ENCODE peak calls at places on chromosomes 5 and 9, in nine cellular contexts. U is dorsolateral prefrontal cortex, T is ovary, W is tibial artery, E is pancreas, C is H1, D is IMR-90, J is cardiac muscle cell, O is breast epithelium. I is an unnamed sample.

GRCh38 chr9:134995792-134996120 is 78.0 kb upstream of the FCN1 start:
- DNase-seq in U (no peak), T (no peak), W (peak), E (no peak), C (no peak), D (no peak), J (no peak), O (no peak), I (no peak)

GRCh38 chr5:4906821-4907220 is 233.3 kb upstream of the ADAMTS16 start:
- DNase-seq in U (peak), T (peak), W (no peak), E (no peak), C (no peak), D (no peak), J (no peak), O (no peak), I (no peak)

GRCh38 chr5:161535762-161536161 is 10.8 kb downstream of the GABRB2 start:
- DNase-seq in U (no peak), T (no peak), W (no peak), E (no peak), C (no peak), D (no peak), J (peak), O (no peak), I (no peak)

GRCh38 chr5:168295574-168296201 is 4.2 kb downstream of the WWC1 start:
- DNase-seq in U (no peak), T (no peak), W (no peak), E (peak), C (no peak), D (peak), J (peak), O (peak), I (no peak)

GRCh38 chr5:65299841-65300240 is 181.9 kb downstream of the ADAMTS6 start:
- DNase-seq in U (no peak), T (no peak), W (no peak), E (no peak), C (no peak), D (peak), J (no peak), O (no peak), I (no peak)

GRCh38 chr5:113232246-113232645 is 202.5 kb downstream of the TSSK1B start:
- DNase-seq in U (no peak), T (no peak), W (no peak), E (no peak), C (peak), D (no peak), J (no peak), O (no peak), I (no peak)

GRCh38 chr9:38008168-38009034 is 60.6 kb downstream of the SHB start:
- DNase-seq in U (no peak), T (no peak), W (no peak), E (no peak), C (no peak), D (peak), J (no peak), O (peak), I (no peak)

GRCh38 chr5:159825551-159826051 is 90.7 kb upstream of the ADRA1B start:
- DNase-seq in U (no peak), T (no peak), W (no peak), E (no peak), C (no peak), D (no peak), J (no peak), O (no peak), I (no peak)

GRCh38 chr5:95620870-95621838 is 1.3 kb downstream of the GPR150 start:
- DNase-seq in U (peak), T (no peak), W (peak), E (peak), C (peak), D (no peak), J (peak), O (no peak), I (no peak)

GRCh38 chr5:26009742-26010141 is 1028.6 kb downstream of the CDH9 start:
- DNase-seq in U (no peak), T (no peak), W (no peak), E (no peak), C (peak), D (no peak), J (peak), O (no peak), I (no peak)

GRCh38 chr5:79774171-79774854 is 84.7 kb downstream of the CMYA5 start:
- DNase-seq in U (no peak), T (no peak), W (no peak), E (no peak), C (peak), D (peak), J (peak), O (no peak), I (peak)

GRCh38 chr9:132243156-132244074 is 81.6 kb downstream of the NTNG2 start:
- DNase-seq in U (no peak), T (no peak), W (no peak), E (peak), C (no peak), D (peak), J (no peak), O (no peak), I (no peak)

GRCh38 chr9:134930404-134930803 is 12.7 kb upstream of the FCN1 start:
- DNase-seq in U (no peak), T (no peak), W (no peak), E (no peak), C (no peak), D (no peak), J (no peak), O (no peak), I (no peak)

GRCh38 chr9:33140406-33141360 is 26.5 kb downstream of the B4GALT1 start:
- DNase-seq in U (no peak), T (peak), W (peak), E (no peak), C (no peak), D (no peak), J (no peak), O (no peak), I (no peak)

GRCh38 chr9:33139421-33140228 is 27.5 kb downstream of the B4GALT1 start:
- DNase-seq in U (peak), T (peak), W (peak), E (peak), C (no peak), D (peak), J (peak), O (peak), I (peak)

GRCh38 chr9:33138768-33139167 is 28.4 kb downstream of the B4GALT1 start:
- DNase-seq in U (no peak), T (no peak), W (peak), E (no peak), C (no peak), D (no peak), J (no peak), O (no peak), I (no peak)

GRCh38 chr9:33143241-33143642 is 23.9 kb downstream of the B4GALT1 start:
- DNase-seq in U (no peak), T (peak), W (peak), E (no peak), C (no peak), D (peak), J (no peak), O (no peak), I (no peak)

GRCh38 chr9:33142531-33142930 is 24.6 kb downstream of the B4GALT1 start:
- DNase-seq in U (no peak), T (no peak), W (peak), E (no peak), C (no peak), D (no peak), J (no peak), O (no peak), I (no peak)
- H3K4me3 ChIP-seq in U (no peak), T (no peak), W (no peak), E (no peak), C (no peak), D (no peak), J (no peak), O (no peak), I (no peak)

GRCh38 chr9:90165281-90165680 is 477.3 kb downstream of the DIRAS2 start:
- DNase-seq in U (no peak), T (no peak), W (no peak), E (no peak), C (no peak), D (no peak), J (no peak), O (no peak), I (no peak)

GRCh38 chr9:90167920-90168319 is 474.7 kb downstream of the DIRAS2 start:
- DNase-seq in U (no peak), T (no peak), W (no peak), E (no peak), C (no peak), D (no peak), J (no peak), O (no peak), I (no peak)

GRCh38 chr9:90162326-90162725 is 480.3 kb downstream of the DIRAS2 start:
- DNase-seq in U (no peak), T (no peak), W (no peak), E (no peak), C (no peak), D (no peak), J (no peak), O (no peak), I (no peak)

DNA sequence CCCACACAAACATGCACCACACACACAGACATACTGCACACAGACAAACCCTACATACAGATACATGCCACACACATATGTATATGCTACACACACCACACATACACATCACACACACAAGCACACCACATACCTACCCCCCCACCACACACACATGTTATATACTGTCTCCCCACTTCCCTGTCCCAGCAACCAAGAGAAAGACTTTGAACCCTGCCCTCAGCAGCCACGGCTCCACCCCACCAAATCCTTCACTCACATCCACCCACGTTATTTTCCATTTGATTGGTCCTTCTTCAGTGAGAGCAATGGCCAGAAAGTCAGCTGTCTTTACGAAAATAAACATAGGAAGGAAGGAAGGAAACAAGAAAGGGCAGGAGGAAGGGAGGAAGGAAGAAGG is 479.8 kb downstream of the DIRAS2 start:
- DNase-seq in U (no peak), T (no peak), W (no peak), E (no peak), C (no peak), D (no peak), J (no peak), O (no peak), I (no peak)
- H3K4me3 ChIP-seq in U (no peak), T (no peak), W (no peak), E (no peak), C (no peak), D (no peak), J (no peak), O (no peak), I (no peak)

GRCh38 chr5:777756-778161 is 6.8 kb downstream of the ZDHHC11B start:
- DNase-seq in U (no peak), T (peak), W (no peak), E (no peak), C (no peak), D (no peak), J (no peak), O (no peak), I (no peak)
- H3K4me3 ChIP-seq in U (no peak), T (no peak), W (no peak), E (no peak), C (no peak), D (no peak), J (no peak), O (peak), I (no peak)

DNA sequence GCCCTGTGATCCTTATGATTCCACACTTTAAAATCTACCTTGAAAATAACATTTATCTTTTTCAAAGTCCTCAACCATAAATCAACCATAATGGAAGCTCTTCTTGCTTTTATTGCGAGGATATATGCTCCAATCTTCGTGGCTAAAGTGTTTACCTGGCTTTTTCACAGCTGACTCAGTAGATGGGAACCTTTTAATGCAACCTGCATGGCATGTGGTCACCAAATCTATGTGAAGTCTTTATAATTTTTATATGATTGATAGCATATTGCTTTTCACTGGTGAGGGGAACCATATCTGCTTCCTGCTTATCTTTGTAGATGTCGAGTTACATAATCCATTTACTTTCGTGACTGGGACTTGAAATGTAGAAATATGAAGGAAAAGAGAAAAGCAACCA is 47.1 kb upstream of the TLX3 start:
- DNase-seq in U (no peak), T (no peak), W (no peak), E (no peak), C (no peak), D (no peak), J (no peak), O (no peak), I (no peak)
- H3K4me3 ChIP-seq in U (no peak), T (no peak), W (no peak), E (no peak), C (no peak), D (no peak), J (no peak), O (no peak), I (no peak)

GRCh38 chr5:123754903-123755302 is 242.9 kb downstream of the CSNK1G3 start:
- DNase-seq in U (peak), T (no peak), W (no peak), E (no peak), C (no peak), D (peak), J (peak), O (no peak), I (no peak)

GRCh38 chr5:123754167-123754840 is 242.3 kb downstream of the CSNK1G3 start:
- DNase-seq in U (peak), T (no peak), W (no peak), E (no peak), C (no peak), D (peak), J (no peak), O (no peak), I (no peak)

GRCh38 chr5:123753349-123754166 is 241.6 kb downstream of the CSNK1G3 start:
- DNase-seq in U (no peak), T (no peak), W (no peak), E (no peak), C (no peak), D (no peak), J (no peak), O (no peak), I (no peak)

GRCh38 chr5:123756325-123756664 is 244.3 kb downstream of the CSNK1G3 start:
- DNase-seq in U (no peak), T (no peak), W (no peak), E (no peak), C (no peak), D (no peak), J (no peak), O (no peak), I (no peak)

DNA sequence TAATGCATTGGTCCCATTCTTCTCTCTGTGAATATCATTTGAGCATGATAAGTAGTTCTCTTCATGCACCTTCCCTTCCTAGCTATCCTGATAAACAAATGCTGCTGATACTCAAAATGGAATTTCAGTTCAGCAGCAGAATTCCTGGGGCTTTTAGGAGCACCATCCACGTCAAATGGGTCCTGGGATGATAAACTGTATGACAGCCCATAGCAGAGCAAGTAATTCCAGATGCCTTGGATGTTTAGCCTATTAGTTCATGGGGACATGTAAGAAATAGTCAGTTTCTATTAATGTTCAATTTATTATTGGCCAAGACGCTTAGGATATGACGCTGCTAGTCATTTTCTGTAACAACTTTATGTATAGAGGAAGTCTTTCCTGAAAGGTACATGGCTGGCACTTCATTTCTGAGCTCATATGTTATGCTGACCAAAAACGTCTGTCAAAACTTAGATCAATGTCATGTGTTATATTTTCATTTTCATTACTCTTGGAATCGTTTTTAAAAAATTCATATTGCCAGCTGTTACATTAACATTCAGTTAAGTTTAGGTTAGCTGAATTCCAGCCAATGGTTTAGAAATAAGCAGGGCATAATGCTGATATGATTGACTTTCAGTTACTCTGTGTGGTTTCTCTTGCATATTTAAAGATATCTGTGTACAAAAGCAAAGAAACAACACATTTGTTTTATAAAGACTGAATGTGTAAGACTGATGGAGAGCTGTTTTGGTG is 243.8 kb downstream of the CSNK1G3 start:
- DNase-seq in U (no peak), T (no peak), W (no peak), E (no peak), C (no peak), D (peak), J (no peak), O (no peak), I (no peak)
- H3K4me3 ChIP-seq in U (no peak), T (no peak), W (no peak), E (no peak), C (no peak), D (no peak), J (no peak), O (no peak), I (no peak)

GRCh38 chr5:45093377-45093776 is 284.6 kb downstream of the MRPS30 start:
- DNase-seq in U (no peak), T (no peak), W (no peak), E (no peak), C (no peak), D (no peak), J (peak), O (no peak), I (no peak)
- H3K4me3 ChIP-seq in U (no peak), T (no peak), W (no peak), E (no peak), C (no peak), D (no peak), J (no peak), O (no peak), I (no peak)

GRCh38 chr9:16725066-16725465 is 145.4 kb downstream of the BNC2 start:
- DNase-seq in U (no peak), T (no peak), W (no peak), E (no peak), C (no peak), D (no peak), J (no peak), O (no peak), I (no peak)

GRCh38 chr9:16720386-16720785 is 150.1 kb downstream of the BNC2 start:
- DNase-seq in U (no peak), T (no peak), W (no peak), E (no peak), C (no peak), D (no peak), J (no peak), O (no peak), I (no peak)

GRCh38 chr9:16719921-16720320 is 150.5 kb downstream of the BNC2 start:
- DNase-seq in U (no peak), T (no peak), W (no peak), E (no peak), C (no peak), D (no peak), J (peak), O (no peak), I (no peak)

GRCh38 chr9:16718952-16719351 is 151.5 kb downstream of the BNC2 start:
- DNase-seq in U (no peak), T (no peak), W (no peak), E (no peak), C (no peak), D (peak), J (no peak), O (no peak), I (no peak)

GRCh38 chr9:16721972-16722371 is 148.5 kb downstream of the BNC2 start:
- DNase-seq in U (no peak), T (peak), W (peak), E (no peak), C (no peak), D (peak), J (no peak), O (no peak), I (no peak)
- H3K4me3 ChIP-seq in U (no peak), T (peak), W (no peak), E (no peak), C (no peak), D (no peak), J (no peak), O (no peak), I (no peak)

DNA sequence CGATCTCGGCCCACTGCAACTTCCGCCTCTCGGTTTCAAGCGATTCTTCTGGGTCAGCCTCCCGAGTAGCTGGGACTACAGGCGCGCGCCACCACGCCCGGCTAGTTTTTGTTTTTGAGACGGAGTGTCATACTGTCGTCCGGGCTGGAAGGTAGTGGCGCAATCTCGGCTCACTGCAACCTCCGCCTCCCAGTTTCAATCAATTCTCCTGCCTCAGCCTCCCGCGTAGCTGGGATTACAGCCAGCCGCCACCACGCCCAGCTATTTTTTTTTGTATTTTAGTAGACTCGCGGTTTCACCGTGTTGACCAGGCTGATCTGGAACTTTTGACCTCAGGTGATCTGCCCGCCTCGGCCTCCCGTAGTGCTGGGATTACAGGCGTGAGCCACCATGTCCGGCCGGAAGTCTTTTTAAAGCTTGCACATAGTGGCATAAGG is 1.2 kb downstream of the SMC5 start:
- DNase-seq in U (no peak), T (peak), W (no peak), E (no peak), C (no peak), D (no peak), J (no peak), O (no peak), I (no peak)
- H3K4me3 ChIP-seq in U (peak), T (peak), W (peak), E (no peak), C (peak), D (peak), J (peak), O (peak), I (peak)

GRCh38 chr9:16681659-16681990 is 188.8 kb downstream of the BNC2 start:
- DNase-seq in U (no peak), T (no peak), W (no peak), E (no peak), C (no peak), D (no peak), J (no peak), O (no peak), I (no peak)
- H3K4me3 ChIP-seq in U (no peak), T (no peak), W (no peak), E (no peak), C (no peak), D (no peak), J (no peak), O (no peak), I (no peak)